ENCODE peak calls at places on chromosomes 12 and 14, in nine cellular contexts. H, Y, T, L, O, E, F, K and R are unnamed samples. For H3K9me3, the result is how much of the 10 kb centered on the place peaks cover.

GRCh38 chr12:70270108-70270507 is 26.9 kb downstream of the CNOT2 start:
- DNase-seq in H (no peak), Y (no peak), T (no peak), L (no peak), O (no peak), E (no peak), F (no peak), K (no peak), R (no peak)

GRCh38 chr14:63673255-63673654 is 31.6 kb upstream of the WDR89 start:
- DNase-seq in H (no peak), Y (no peak), T (no peak), L (no peak), O (no peak), E (no peak), F (no peak), K (no peak), R (no peak)

GRCh38 chr12:7769999-7770398 is 5.0 kb downstream of the NANOGNB start:
- DNase-seq in H (no peak), Y (no peak), T (no peak), L (no peak), O (no peak), E (no peak), F (no peak), K (no peak), R (no peak)

GRCh38 chr14:46840971-46841729 is 189.6 kb upstream of the RPL10L start:
- DNase-seq in H (no peak), Y (no peak), T (peak), L (no peak), O (no peak), E (no peak), F (no peak), K (no peak), R (no peak)

GRCh38 chr14:73136387-73137221 is at the start of gene PSEN1:
- DNase-seq in H (peak), Y (peak), T (peak), L (peak), O (peak), E (peak), F (peak), K (peak), R (peak)

GRCh38 chr14:71290301-71290700 is 383.0 kb downstream of the PCNX1 start:
- DNase-seq in H (no peak), Y (no peak), T (peak), L (no peak), O (no peak), E (no peak), F (no peak), K (no peak), R (no peak)

GRCh38 chr14:55915464-55915863 is 202.7 kb upstream of the PELI2 start:
- DNase-seq in H (no peak), Y (no peak), T (peak), L (no peak), O (peak), E (no peak), F (no peak), K (no peak), R (no peak)

GRCh38 chr14:72615511-72616121 is 278.3 kb downstream of the DPF3 start:
- DNase-seq in H (no peak), Y (no peak), T (peak), L (no peak), O (peak), E (peak), F (no peak), K (no peak), R (no peak)

GRCh38 chr14:96592591-96593388 is 90.6 kb downstream of the PAPOLA start:
- DNase-seq in H (no peak), Y (peak), T (peak), L (no peak), O (peak), E (peak), F (peak), K (peak), R (peak)

GRCh38 chr14:105387530-105387922 is 10.8 kb upstream of the TEX22 start:
- DNase-seq in H (no peak), Y (no peak), T (no peak), L (no peak), O (no peak), E (no peak), F (no peak), K (no peak), R (no peak)

GRCh38 chr12:19369691-19370148 is 69.6 kb upstream of the AEBP2 start:
- DNase-seq in H (no peak), Y (no peak), T (no peak), L (no peak), O (no peak), E (no peak), F (no peak), K (no peak), R (no peak)

DNA sequence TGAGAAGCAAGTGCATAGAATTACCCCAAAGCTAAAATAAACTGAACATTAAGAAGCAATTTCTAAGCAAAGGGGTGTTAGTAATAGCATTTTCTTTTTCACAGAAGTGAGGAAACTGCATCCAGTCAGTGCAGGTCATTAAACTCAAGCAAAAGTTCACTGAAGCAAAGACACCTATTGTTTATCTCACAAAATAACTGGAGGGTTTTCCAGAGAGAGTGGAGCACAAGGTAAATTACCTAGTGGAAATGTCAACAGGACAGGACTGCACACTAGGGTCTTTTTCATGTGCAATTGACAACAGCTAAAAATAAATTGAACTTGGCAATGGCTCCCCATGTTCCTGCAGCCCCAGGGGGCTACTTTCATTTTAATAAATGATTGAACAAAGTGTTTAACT is 742.0 kb downstream of the GALC start:
- DNase-seq in H (no peak), Y (no peak), T (no peak), L (no peak), O (no peak), E (no peak), F (no peak), K (no peak), R (no peak)
- H3K9me3 ChIP-seq in H (under half), Y (under half), T (under half), L (under half), O (under half), E (under half), F (under half), K (under half), R (under half)

DNA sequence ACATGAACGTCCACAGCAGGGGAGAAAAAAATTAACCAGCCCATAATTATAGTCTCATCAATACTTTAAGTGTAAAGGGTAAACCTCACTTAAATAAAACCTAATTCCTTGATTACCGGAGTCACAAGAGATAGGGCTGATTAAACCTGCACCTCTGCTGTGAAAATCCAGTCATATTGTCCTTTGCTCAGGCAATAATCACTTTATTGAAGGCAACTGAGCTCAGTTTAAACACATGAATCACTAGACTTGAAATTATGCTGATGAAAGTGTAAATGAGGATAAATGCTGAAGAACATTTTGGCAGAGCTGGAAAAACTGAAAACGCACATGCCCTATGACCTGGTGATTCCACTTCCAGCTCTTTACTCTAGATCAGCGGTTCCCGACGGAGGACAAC is 6.7 kb upstream of the HRK start:
- DNase-seq in H (no peak), Y (no peak), T (no peak), L (no peak), O (no peak), E (no peak), F (no peak), K (no peak), R (no peak)
- H3K27ac ChIP-seq in H (no peak), Y (no peak), T (no peak), L (no peak), O (no peak), E (no peak), F (no peak), K (no peak), R (no peak)

GRCh38 chr14:39731912-39732311 is 299.7 kb upstream of the FBXO33 start:
- DNase-seq in H (no peak), Y (no peak), T (no peak), L (no peak), O (no peak), E (no peak), F (no peak), K (no peak), R (no peak)

GRCh38 chr14:39733741-39734140 is 301.5 kb upstream of the FBXO33 start:
- DNase-seq in H (no peak), Y (no peak), T (no peak), L (no peak), O (no peak), E (no peak), F (no peak), K (no peak), R (no peak)

GRCh38 chr14:39739796-39740195 is 307.6 kb upstream of the FBXO33 start:
- DNase-seq in H (no peak), Y (no peak), T (no peak), L (no peak), O (no peak), E (no peak), F (no peak), K (no peak), R (no peak)

GRCh38 chr14:39734306-39734705 is 302.1 kb upstream of the FBXO33 start:
- DNase-seq in H (no peak), Y (no peak), T (no peak), L (no peak), O (no peak), E (no peak), F (no peak), K (no peak), R (no peak)
- H3K9me3 ChIP-seq in H (under half), Y (under half), T (under half), L (under half), O (under half), E (under half), F (under half), K (under half), R (under half)

GRCh38 chr12:10721654-10722501 is 1.2 kb downstream of the YBX3 start:
- DNase-seq in H (peak), Y (peak), T (peak), L (peak), O (peak), E (peak), F (peak), K (peak), R (no peak)

GRCh38 chr12:10718279-10718821 is 4.8 kb downstream of the YBX3 start:
- DNase-seq in H (peak), Y (no peak), T (peak), L (no peak), O (peak), E (no peak), F (no peak), K (no peak), R (no peak)

GRCh38 chr12:10717410-10717809 is 5.7 kb downstream of the YBX3 start:
- DNase-seq in H (peak), Y (no peak), T (peak), L (no peak), O (peak), E (no peak), F (no peak), K (no peak), R (no peak)

GRCh38 chr12:10720974-10721565 is 2.1 kb downstream of the YBX3 start:
- DNase-seq in H (no peak), Y (no peak), T (no peak), L (no peak), O (peak), E (peak), F (no peak), K (no peak), R (no peak)

GRCh38 chr12:10719482-10719881 is 3.6 kb downstream of the YBX3 start:
- DNase-seq in H (no peak), Y (no peak), T (peak), L (no peak), O (peak), E (no peak), F (no peak), K (no peak), R (no peak)
- H3K27ac ChIP-seq in H (no peak), Y (no peak), T (peak), L (no peak), O (peak), E (no peak), F (no peak), K (no peak), R (no peak)

GRCh38 chr14:79448922-79449321 is 762.4 kb downstream of the DIO2 start:
- DNase-seq in H (no peak), Y (no peak), T (no peak), L (no peak), O (no peak), E (no peak), F (no peak), K (no peak), R (no peak)

DNA sequence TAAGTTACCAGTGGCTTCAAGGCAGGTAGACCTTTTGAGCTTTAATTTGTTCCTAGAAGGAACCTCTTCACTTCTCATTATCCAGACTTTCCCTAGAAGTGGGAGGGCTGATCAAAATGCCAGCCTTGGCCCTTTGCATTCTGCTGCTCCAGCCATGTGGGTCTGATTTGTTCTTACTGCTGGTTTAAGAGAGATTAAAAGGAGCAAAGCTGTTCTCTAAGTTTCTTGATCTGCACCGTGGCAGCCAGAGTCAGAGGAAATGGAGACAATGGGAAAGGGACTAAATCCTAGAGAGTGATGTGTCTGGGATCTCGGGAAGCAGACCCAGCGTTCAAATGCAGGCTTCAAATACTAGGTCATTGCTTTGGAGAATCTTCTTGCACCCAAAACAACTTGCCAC is 759.7 kb downstream of the DIO2 start:
- DNase-seq in H (peak), Y (no peak), T (no peak), L (no peak), O (no peak), E (no peak), F (no peak), K (no peak), R (no peak)
- H3K9me3 ChIP-seq in H (under half), Y (under half), T (under half), L (under half), O (under half), E (under half), F (under half), K (under half), R (under half)

DNA sequence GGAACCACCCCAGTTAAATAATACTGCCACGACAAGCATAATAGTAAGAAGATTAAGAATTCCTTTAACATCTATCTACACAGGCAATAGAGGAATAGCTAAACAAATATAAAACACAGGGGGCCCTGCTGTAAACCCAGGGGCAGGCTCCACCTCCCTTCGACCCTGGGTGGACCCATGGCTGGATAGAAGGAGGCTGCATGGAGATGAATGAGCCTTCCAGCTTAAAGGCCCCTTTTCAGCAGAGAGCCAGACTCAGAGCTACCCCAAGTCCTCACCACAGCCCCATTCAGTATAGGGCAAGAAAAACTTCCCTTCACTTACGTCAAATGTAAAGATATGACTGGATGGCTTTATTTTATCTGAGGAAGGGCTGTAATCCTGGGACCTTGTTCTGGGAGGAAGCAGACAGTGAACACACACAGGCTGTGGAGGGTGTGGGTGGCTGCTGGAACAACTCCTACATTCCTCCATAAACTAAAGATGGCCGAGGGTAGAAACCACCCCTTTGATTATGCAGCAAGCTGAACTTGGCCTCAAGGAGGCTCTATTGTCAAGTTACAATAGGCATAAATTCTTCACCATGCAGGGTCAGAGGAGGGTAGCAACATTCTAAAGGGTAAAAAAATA is 30.5 kb downstream of the NUAK1 start:
- DNase-seq in H (no peak), Y (no peak), T (peak), L (no peak), O (no peak), E (no peak), F (no peak), K (no peak), R (no peak)
- H3K27ac ChIP-seq in H (no peak), Y (no peak), T (no peak), L (no peak), O (no peak), E (no peak), F (no peak), K (no peak), R (no peak)